ENCODE peak calls at places on chromosome 18, in five cellular contexts. One of them, this sample, is unnamed.

GRCh38 chr18:9734189-9734588 is 26.1 kb downstream of the RAB31 start:
- DNase-seq in GM23338: no peak
- DNase-seq in hepatocyte: peak
- DNase-seq in OCI-LY7: no peak
- DNase-seq in HCT116: no peak
- DNase-seq in this sample: no peak

GRCh38 chr18:74597662-74598349 is at the start of gene ZNF407:
- DNase-seq in hepatocyte: peak
- DNase-seq in OCI-LY7: peak
- DNase-seq in GM23338: peak
- DNase-seq in HCT116: peak
- DNase-seq in this sample: peak

GRCh38 chr18:78107363-78107762 is 857.7 kb downstream of the GALR1 start:
- DNase-seq in OCI-LY7: no peak
- DNase-seq in GM23338: no peak
- DNase-seq in HCT116: no peak
- DNase-seq in hepatocyte: no peak
- DNase-seq in this sample: no peak

GRCh38 chr18:26322892-26323653 is 96.8 kb downstream of the TAF4B start:
- DNase-seq in hepatocyte: no peak
- DNase-seq in OCI-LY7: no peak
- DNase-seq in HCT116: no peak
- DNase-seq in GM23338: no peak
- DNase-seq in this sample: no peak

GRCh38 chr18:45962461-45962860 is 4.7 kb downstream of the EPG5 start:
- DNase-seq in OCI-LY7: no peak
- DNase-seq in HCT116: no peak
- DNase-seq in hepatocyte: peak
- DNase-seq in GM23338: no peak
- DNase-seq in this sample: no peak

GRCh38 chr18:68164909-68165308 is 550.0 kb downstream of the TMX3 start:
- DNase-seq in hepatocyte: no peak
- DNase-seq in OCI-LY7: no peak
- DNase-seq in HCT116: no peak
- DNase-seq in GM23338: peak
- DNase-seq in this sample: no peak

GRCh38 chr18:5295231-5295920 is at the start of gene ZBTB14:
- DNase-seq in hepatocyte: peak
- DNase-seq in OCI-LY7: peak
- DNase-seq in HCT116: no peak
- DNase-seq in GM23338: peak
- DNase-seq in this sample: peak

GRCh38 chr18:11366410-11366809 is 217.0 kb upstream of the PIEZO2 start:
- DNase-seq in OCI-LY7: no peak
- DNase-seq in HCT116: no peak
- DNase-seq in hepatocyte: no peak
- DNase-seq in GM23338: no peak
- DNase-seq in this sample: no peak

GRCh38 chr18:55250729-55251128 is 291.5 kb upstream of the CCDC68 start:
- DNase-seq in OCI-LY7: no peak
- DNase-seq in hepatocyte: no peak
- DNase-seq in HCT116: no peak
- DNase-seq in GM23338: no peak
- DNase-seq in this sample: no peak

GRCh38 chr18:8803063-8803795 is 97.9 kb downstream of the MTCL1 start:
- DNase-seq in hepatocyte: no peak
- DNase-seq in GM23338: no peak
- DNase-seq in HCT116: no peak
- DNase-seq in OCI-LY7: no peak
- DNase-seq in this sample: no peak

GRCh38 chr18:49645196-49645595 is 83.3 kb downstream of the LIPG start:
- DNase-seq in hepatocyte: no peak
- DNase-seq in OCI-LY7: no peak
- DNase-seq in GM23338: no peak
- DNase-seq in HCT116: no peak
- DNase-seq in this sample: no peak

GRCh38 chr18:24488824-24489493 is 28.5 kb downstream of the HRH4 start:
- DNase-seq in HCT116: peak
- DNase-seq in hepatocyte: peak
- DNase-seq in GM23338: peak
- DNase-seq in OCI-LY7: peak
- DNase-seq in this sample: peak

GRCh38 chr18:25953111-25953510 is 137.3 kb downstream of the SS18 start:
- DNase-seq in hepatocyte: no peak
- DNase-seq in GM23338: no peak
- DNase-seq in HCT116: no peak
- DNase-seq in OCI-LY7: no peak
- DNase-seq in this sample: no peak

GRCh38 chr18:58336605-58337004 is 292.3 kb downstream of the ALPK2 start:
- DNase-seq in GM23338: no peak
- DNase-seq in HCT116: no peak
- DNase-seq in hepatocyte: no peak
- DNase-seq in OCI-LY7: no peak
- DNase-seq in this sample: no peak

GRCh38 chr18:3624546-3624817 is 174.5 kb downstream of the TGIF1 start:
- DNase-seq in OCI-LY7: no peak
- DNase-seq in GM23338: no peak
- DNase-seq in HCT116: no peak
- DNase-seq in hepatocyte: no peak
- DNase-seq in this sample: no peak

GRCh38 chr18:29879763-29880162 is 1162.8 kb downstream of the DSC3 start:
- DNase-seq in HCT116: no peak
- DNase-seq in GM23338: peak
- DNase-seq in hepatocyte: no peak
- DNase-seq in OCI-LY7: no peak
- DNase-seq in this sample: no peak

GRCh38 chr18:22999212-22999611 is 66.1 kb downstream of the RBBP8 start:
- DNase-seq in HCT116: no peak
- DNase-seq in GM23338: no peak
- DNase-seq in hepatocyte: no peak
- DNase-seq in OCI-LY7: no peak
- DNase-seq in this sample: peak

GRCh38 chr18:3721771-3722661 is 272.0 kb downstream of the TGIF1 start:
- DNase-seq in hepatocyte: peak
- DNase-seq in HCT116: no peak
- DNase-seq in OCI-LY7: no peak
- DNase-seq in GM23338: no peak
- DNase-seq in this sample: no peak

GRCh38 chr18:48167901-48168300 is 237.4 kb upstream of the SMAD2 start:
- DNase-seq in OCI-LY7: no peak
- DNase-seq in HCT116: no peak
- DNase-seq in GM23338: no peak
- DNase-seq in hepatocyte: peak
- DNase-seq in this sample: peak

GRCh38 chr18:72942766-72943165 is 75.0 kb upstream of the NETO1 start:
- DNase-seq in HCT116: no peak
- DNase-seq in GM23338: no peak
- DNase-seq in hepatocyte: no peak
- DNase-seq in OCI-LY7: no peak
- DNase-seq in this sample: no peak

GRCh38 chr18:7740815-7741214 is 173.7 kb downstream of the PTPRM start:
- DNase-seq in hepatocyte: no peak
- DNase-seq in OCI-LY7: no peak
- DNase-seq in HCT116: no peak
- DNase-seq in GM23338: peak
- DNase-seq in this sample: peak

GRCh38 chr18:77702686-77703085 is 453.0 kb downstream of the GALR1 start:
- DNase-seq in OCI-LY7: peak
- DNase-seq in hepatocyte: peak
- DNase-seq in GM23338: peak
- DNase-seq in HCT116: no peak
- DNase-seq in this sample: peak

GRCh38 chr18:55546873-55547704 is 40.9 kb downstream of the TCF4 start:
- DNase-seq in hepatocyte: peak
- DNase-seq in GM23338: no peak
- DNase-seq in HCT116: no peak
- DNase-seq in OCI-LY7: no peak
- DNase-seq in this sample: no peak

GRCh38 chr18:62586148-62586774 is 63.4 kb downstream of the ZCCHC2 start:
- DNase-seq in OCI-LY7: peak
- DNase-seq in hepatocyte: peak
- DNase-seq in GM23338: peak
- DNase-seq in HCT116: peak
- DNase-seq in this sample: peak

GRCh38 chr18:7201096-7201495 is 29.8 kb upstream of the LRRC30 start:
- DNase-seq in HCT116: no peak
- DNase-seq in hepatocyte: no peak
- DNase-seq in OCI-LY7: no peak
- DNase-seq in GM23338: no peak
- DNase-seq in this sample: no peak

GRCh38 chr18:60861575-60861974 is 471.7 kb upstream of the CDH20 start:
- DNase-seq in OCI-LY7: no peak
- DNase-seq in GM23338: no peak
- DNase-seq in HCT116: no peak
- DNase-seq in hepatocyte: no peak
- DNase-seq in this sample: no peak

GRCh38 chr18:63317556-63317946 is 2.0 kb downstream of the BCL2 start:
- DNase-seq in GM23338: no peak
- DNase-seq in OCI-LY7: no peak
- DNase-seq in HCT116: no peak
- DNase-seq in hepatocyte: no peak
- DNase-seq in this sample: no peak

GRCh38 chr18:1513519-1513918 is 608.8 kb downstream of the ADCYAP1 start:
- DNase-seq in GM23338: no peak
- DNase-seq in HCT116: no peak
- DNase-seq in hepatocyte: peak
- DNase-seq in OCI-LY7: no peak
- DNase-seq in this sample: no peak

GRCh38 chr18:72194072-72194471 is 350.1 kb downstream of the CBLN2 start:
- DNase-seq in HCT116: no peak
- DNase-seq in GM23338: no peak
- DNase-seq in hepatocyte: no peak
- DNase-seq in OCI-LY7: no peak
- DNase-seq in this sample: no peak

GRCh38 chr18:58484989-58485962 is 143.6 kb downstream of the ALPK2 start:
- DNase-seq in OCI-LY7: no peak
- DNase-seq in hepatocyte: peak
- DNase-seq in HCT116: no peak
- DNase-seq in GM23338: peak
- DNase-seq in this sample: peak

GRCh38 chr18:53883771-53884170 is 340.7 kb downstream of the MBD2 start:
- DNase-seq in HCT116: no peak
- DNase-seq in OCI-LY7: no peak
- DNase-seq in GM23338: no peak
- DNase-seq in hepatocyte: no peak
- DNase-seq in this sample: no peak

GRCh38 chr18:53887447-53887846 is 337.0 kb downstream of the MBD2 start:
- DNase-seq in GM23338: no peak
- DNase-seq in OCI-LY7: no peak
- DNase-seq in HCT116: no peak
- DNase-seq in hepatocyte: no peak
- DNase-seq in this sample: no peak

DNA sequence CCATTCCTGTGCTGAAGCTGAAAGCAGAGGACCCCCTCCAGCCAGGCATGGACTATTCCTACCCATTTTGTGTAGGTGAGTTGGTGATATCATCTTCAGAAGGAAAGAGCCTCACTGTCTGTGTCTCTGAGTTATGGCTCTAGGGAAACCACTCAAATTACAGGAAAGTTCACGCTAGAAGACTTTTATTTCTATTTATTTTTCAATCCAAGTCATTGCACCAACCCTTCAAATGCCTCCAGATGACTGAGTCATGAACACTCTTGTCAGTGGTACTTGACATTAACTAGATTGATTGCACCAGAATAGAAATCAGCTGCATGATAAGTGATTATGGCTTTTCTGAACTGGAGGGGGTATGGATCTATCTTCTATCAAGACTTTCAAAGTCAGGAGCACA is 338.4 kb downstream of the MBD2 start:
- DNase-seq in GM23338: no peak
- DNase-seq in OCI-LY7: no peak
- DNase-seq in HCT116: no peak
- DNase-seq in hepatocyte: no peak
- DNase-seq in this sample: no peak
- TF ChIP-seq EZH2phosphoT487 in GM23338: no peak
- TF ChIP-seq EZH2phosphoT487 in OCI-LY7: no peak
- TF ChIP-seq EZH2phosphoT487 in HCT116: no peak
- TF ChIP-seq EZH2phosphoT487 in hepatocyte: no peak
- TF ChIP-seq EZH2phosphoT487 in this sample: no peak

GRCh38 chr18:79943608-79944125 is 7.8 kb downstream of the SLC66A2 start:
- DNase-seq in OCI-LY7: no peak
- DNase-seq in hepatocyte: no peak
- DNase-seq in GM23338: no peak
- DNase-seq in HCT116: no peak
- DNase-seq in this sample: no peak
- TF ChIP-seq EZH2phosphoT487 in OCI-LY7: no peak
- TF ChIP-seq EZH2phosphoT487 in hepatocyte: no peak
- TF ChIP-seq EZH2phosphoT487 in GM23338: no peak
- TF ChIP-seq EZH2phosphoT487 in HCT116: no peak
- TF ChIP-seq EZH2phosphoT487 in this sample: no peak

GRCh38 chr18:54192900-54193299 is 31.6 kb downstream of the MBD2 start:
- DNase-seq in HCT116: no peak
- DNase-seq in hepatocyte: no peak
- DNase-seq in OCI-LY7: no peak
- DNase-seq in GM23338: no peak
- DNase-seq in this sample: no peak

GRCh38 chr18:54193786-54194185 is 30.7 kb downstream of the MBD2 start:
- DNase-seq in hepatocyte: no peak
- DNase-seq in OCI-LY7: no peak
- DNase-seq in GM23338: no peak
- DNase-seq in HCT116: no peak
- DNase-seq in this sample: no peak

GRCh38 chr18:54192415-54192814 is 32.1 kb downstream of the MBD2 start:
- DNase-seq in HCT116: no peak
- DNase-seq in OCI-LY7: no peak
- DNase-seq in GM23338: no peak
- DNase-seq in hepatocyte: no peak
- DNase-seq in this sample: no peak

GRCh38 chr18:54187372-54187771 is 37.1 kb downstream of the MBD2 start:
- DNase-seq in hepatocyte: peak
- DNase-seq in OCI-LY7: no peak
- DNase-seq in HCT116: no peak
- DNase-seq in GM23338: peak
- DNase-seq in this sample: no peak

DNA sequence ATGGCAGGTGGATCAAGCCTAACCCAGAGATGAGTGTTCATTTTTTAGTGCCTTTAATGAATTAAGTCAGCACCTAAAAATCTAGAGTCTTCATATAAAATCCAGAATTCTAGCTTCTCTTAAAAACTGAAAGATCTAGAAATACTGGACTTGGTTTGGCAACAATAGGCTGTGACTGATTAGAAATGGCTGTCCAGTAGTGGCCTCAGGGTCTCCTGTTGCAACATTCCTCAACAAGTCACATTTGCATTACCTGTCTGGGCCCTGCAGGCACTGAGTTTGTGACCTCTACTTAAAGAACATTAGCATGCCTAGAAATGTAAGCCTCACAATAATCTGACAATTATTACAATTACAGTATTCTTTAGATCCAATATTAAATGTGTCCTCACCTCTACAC is 33.1 kb downstream of the MBD2 start:
- DNase-seq in HCT116: no peak
- DNase-seq in OCI-LY7: no peak
- DNase-seq in GM23338: peak
- DNase-seq in hepatocyte: peak
- DNase-seq in this sample: no peak
- TF ChIP-seq EZH2phosphoT487 in HCT116: no peak
- TF ChIP-seq EZH2phosphoT487 in OCI-LY7: no peak
- TF ChIP-seq EZH2phosphoT487 in GM23338: no peak
- TF ChIP-seq EZH2phosphoT487 in hepatocyte: no peak
- TF ChIP-seq EZH2phosphoT487 in this sample: no peak

GRCh38 chr18:13218376-13219011 is at the start of gene LDLRAD4:
- DNase-seq in OCI-LY7: no peak
- DNase-seq in GM23338: peak
- DNase-seq in HCT116: no peak
- DNase-seq in hepatocyte: peak
- DNase-seq in this sample: peak
- TF ChIP-seq EZH2phosphoT487 in OCI-LY7: no peak
- TF ChIP-seq EZH2phosphoT487 in GM23338: no peak
- TF ChIP-seq EZH2phosphoT487 in HCT116: no peak
- TF ChIP-seq EZH2phosphoT487 in hepatocyte: no peak
- TF ChIP-seq EZH2phosphoT487 in this sample: peak

This sample was measured in neural progenitor cell.